ENCODE peak calls at places on chromosomes 1 and 21, in four cellular contexts. One of them, this sample, is unnamed.
A peak's percentile ranks its signal among the peaks of the same experiment; 100 is the strongest.

GRCh38 chr1:47678464-47678980 is 240.7 kb downstream of the FOXD2 start:
- DNase-seq in K562: no peak
- DNase-seq in GM12878: no peak
- DNase-seq in HepG2: no peak
- DNase-seq in this sample: no peak

GRCh38 chr21:38306833-38307232 is 50.0 kb downstream of the KCNJ15 start:
- DNase-seq in K562: no peak
- DNase-seq in GM12878: no peak
- DNase-seq in HepG2: no peak
- DNase-seq in this sample: no peak

GRCh38 chr21:44516342-44516741 is 23.7 kb downstream of the KRTAP10-1 start:
- DNase-seq in K562: no peak
- DNase-seq in GM12878: no peak
- DNase-seq in HepG2: no peak
- DNase-seq in this sample: no peak

GRCh38 chr1:92838519-92838918 is 6.7 kb downstream of the RPL5 start:
- DNase-seq in K562: no peak
- DNase-seq in GM12878: no peak
- DNase-seq in HepG2: no peak
- DNase-seq in this sample: no peak

GRCh38 chr1:7549277-7549676 is 221.8 kb upstream of the VAMP3 start:
- DNase-seq in K562: no peak
- DNase-seq in GM12878: peak; percentile 56
- DNase-seq in HepG2: no peak
- DNase-seq in this sample: no peak

GRCh38 chr1:44170281-44170823 is 28.9 kb upstream of the KLF18 start:
- DNase-seq in K562: no peak
- DNase-seq in GM12878: no peak
- DNase-seq in HepG2: no peak
- DNase-seq in this sample: no peak

GRCh38 chr1:198699167-198700015 is 60.6 kb downstream of the PTPRC start:
- DNase-seq in K562: peak; percentile 18
- DNase-seq in GM12878: no peak
- DNase-seq in HepG2: peak; percentile 30
- DNase-seq in this sample: peak; percentile 77

GRCh38 chr1:19044975-19045831 is 88.7 kb upstream of the IFFO2 start:
- DNase-seq in K562: no peak
- DNase-seq in GM12878: no peak
- DNase-seq in HepG2: no peak
- DNase-seq in this sample: no peak

GRCh38 chr1:89545264-89546038 is 20.8 kb downstream of the LRRC8B start:
- DNase-seq in K562: peak; percentile 89
- DNase-seq in GM12878: no peak
- DNase-seq in HepG2: no peak
- DNase-seq in this sample: no peak

GRCh38 chr1:53641481-53642214 is 97.3 kb downstream of the GLIS1 start:
- DNase-seq in K562: no peak
- DNase-seq in GM12878: no peak
- DNase-seq in HepG2: no peak
- DNase-seq in this sample: no peak

GRCh38 chr1:98921817-98922216 is 82.8 kb downstream of the PLPPR5 start:
- DNase-seq in K562: no peak
- DNase-seq in GM12878: no peak
- DNase-seq in HepG2: no peak
- DNase-seq in this sample: no peak

GRCh38 chr1:12435639-12436344 is 182.2 kb downstream of the DHRS3 start:
- DNase-seq in K562: no peak
- DNase-seq in GM12878: peak; percentile 85
- DNase-seq in HepG2: no peak
- DNase-seq in this sample: no peak

GRCh38 chr21:39527067-39527595 is 75.4 kb downstream of the SH3BGR start:
- DNase-seq in K562: no peak
- DNase-seq in GM12878: no peak
- DNase-seq in HepG2: no peak
- DNase-seq in this sample: no peak

GRCh38 chr1:11158291-11158690 is 30.9 kb upstream of the ANGPTL7 start:
- DNase-seq in K562: no peak
- DNase-seq in GM12878: no peak
- DNase-seq in HepG2: no peak
- DNase-seq in this sample: no peak

GRCh38 chr1:147389532-147390184 is 147.2 kb downstream of the CHD1L start:
- DNase-seq in K562: peak; percentile 61
- DNase-seq in GM12878: no peak
- DNase-seq in HepG2: peak; percentile 46
- DNase-seq in this sample: peak; percentile 70

GRCh38 chr1:69459244-69459643 is 108.5 kb upstream of the LRRC7 start:
- DNase-seq in K562: no peak
- DNase-seq in GM12878: no peak
- DNase-seq in HepG2: no peak
- DNase-seq in this sample: no peak

GRCh38 chr1:51331206-51332100 is 1.1 kb upstream of the TTC39A start:
- DNase-seq in K562: peak; percentile 93
- DNase-seq in GM12878: peak; percentile 13
- DNase-seq in HepG2: peak; percentile 62
- DNase-seq in this sample: peak; percentile 59

GRCh38 chr1:152870831-152871730 is 7.0 kb upstream of the SMCP start:
- DNase-seq in K562: peak; percentile 27
- DNase-seq in GM12878: no peak
- DNase-seq in HepG2: peak; percentile 20
- DNase-seq in this sample: peak; percentile 60
- TF ChIP-seq TARDBP in K562: no peak
- TF ChIP-seq TARDBP in GM12878: no peak
- TF ChIP-seq TARDBP in HepG2: no peak
- TF ChIP-seq TARDBP in this sample: no peak

GRCh38 chr1:21219674-21220073 is 43.0 kb upstream of the EIF4G3 start:
- DNase-seq in K562: no peak
- DNase-seq in GM12878: no peak
- DNase-seq in HepG2: no peak
- DNase-seq in this sample: no peak

GRCh38 chr1:21217812-21218596 is 41.3 kb upstream of the EIF4G3 start:
- DNase-seq in K562: peak; percentile 71
- DNase-seq in GM12878: no peak
- DNase-seq in HepG2: peak; percentile 16
- DNase-seq in this sample: peak; percentile 77

GRCh38 chr1:21216835-21217811 is 40.4 kb upstream of the EIF4G3 start:
- DNase-seq in K562: peak; percentile 75
- DNase-seq in GM12878: no peak
- DNase-seq in HepG2: peak; percentile 45
- DNase-seq in this sample: peak; percentile 68

GRCh38 chr1:21225065-21225464 is 48.4 kb upstream of the EIF4G3 start:
- DNase-seq in K562: no peak
- DNase-seq in GM12878: no peak
- DNase-seq in HepG2: no peak
- DNase-seq in this sample: no peak

DNA sequence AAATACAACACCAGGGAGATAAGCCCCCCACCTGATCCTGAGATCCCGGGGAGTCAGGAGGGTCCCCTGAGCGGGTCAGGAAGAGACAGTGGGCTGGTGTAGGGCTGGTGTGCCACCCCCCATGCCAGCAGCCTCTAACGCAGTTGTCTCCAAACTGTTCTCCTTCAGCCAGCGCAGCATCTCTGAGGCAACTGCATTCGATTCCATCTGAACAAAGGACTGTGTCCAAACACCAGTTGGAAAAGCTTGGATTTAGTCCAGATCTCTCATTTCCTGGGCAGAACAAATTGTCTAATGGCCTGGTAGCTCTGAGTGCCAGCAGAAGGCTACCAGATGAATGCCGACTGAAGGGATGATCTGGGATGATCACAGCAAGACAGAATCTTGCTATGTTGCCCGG is 44.1 kb upstream of the EIF4G3 start:
- DNase-seq in K562: no peak
- DNase-seq in GM12878: no peak
- DNase-seq in HepG2: no peak
- DNase-seq in this sample: no peak
- TF ChIP-seq FOXK2 in K562: no peak
- TF ChIP-seq FOXK2 in GM12878: no peak
- TF ChIP-seq FOXK2 in HepG2: no peak
- TF ChIP-seq FOXK2 in this sample: no peak

DNA sequence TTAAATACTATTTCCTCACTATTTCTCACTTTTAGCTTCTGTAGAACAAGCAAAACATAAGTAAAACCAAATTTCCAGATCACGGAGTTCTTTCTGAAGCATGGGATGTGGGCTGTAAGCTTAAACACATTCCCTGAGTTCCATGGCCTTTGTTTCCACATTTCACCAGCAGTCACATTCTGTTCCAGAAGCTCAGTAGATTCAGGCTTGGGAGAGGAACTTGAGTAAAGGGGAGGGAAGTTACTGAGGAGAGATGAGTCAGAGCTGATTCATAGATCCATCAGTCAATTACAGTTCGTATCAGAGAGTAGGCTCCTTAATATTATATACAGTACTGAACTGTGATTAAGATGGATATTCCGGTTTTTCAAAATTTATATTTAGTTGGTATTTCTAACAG is 614.2 kb downstream of the NCAM2 start:
- DNase-seq in K562: no peak
- DNase-seq in GM12878: no peak
- DNase-seq in HepG2: no peak
- DNase-seq in this sample: no peak
- TF ChIP-seq TARDBP in K562: no peak
- TF ChIP-seq TARDBP in GM12878: no peak
- TF ChIP-seq TARDBP in HepG2: no peak
- TF ChIP-seq TARDBP in this sample: no peak

GRCh38 chr1:5891141-5891540 is 101.1 kb downstream of the NPHP4 start:
- DNase-seq in K562: no peak
- DNase-seq in GM12878: no peak
- DNase-seq in HepG2: no peak
- DNase-seq in this sample: no peak
- TF ChIP-seq FOXK2 in K562: no peak
- TF ChIP-seq FOXK2 in GM12878: no peak
- TF ChIP-seq FOXK2 in HepG2: no peak
- TF ChIP-seq FOXK2 in this sample: no peak

GRCh38 chr1:100391675-100392074 is 39.4 kb downstream of the CDC14A start:
- DNase-seq in K562: no peak
- DNase-seq in GM12878: no peak
- DNase-seq in HepG2: no peak
- DNase-seq in this sample: no peak

GRCh38 chr1:100383743-100384405 is 31.6 kb downstream of the CDC14A start:
- DNase-seq in K562: no peak
- DNase-seq in GM12878: no peak
- DNase-seq in HepG2: no peak
- DNase-seq in this sample: no peak

GRCh38 chr1:100390507-100390906 is 38.2 kb downstream of the CDC14A start:
- DNase-seq in K562: no peak
- DNase-seq in GM12878: no peak
- DNase-seq in HepG2: no peak
- DNase-seq in this sample: no peak

GRCh38 chr1:100387644-100388350 is 35.5 kb downstream of the CDC14A start:
- DNase-seq in K562: no peak
- DNase-seq in GM12878: no peak
- DNase-seq in HepG2: no peak
- DNase-seq in this sample: no peak

GRCh38 chr1:100387209-100387608 is 34.9 kb downstream of the CDC14A start:
- DNase-seq in K562: no peak
- DNase-seq in GM12878: no peak
- DNase-seq in HepG2: no peak
- DNase-seq in this sample: no peak
- TF ChIP-seq TARDBP in K562: no peak
- TF ChIP-seq TARDBP in GM12878: no peak
- TF ChIP-seq TARDBP in HepG2: no peak
- TF ChIP-seq TARDBP in this sample: no peak

DNA sequence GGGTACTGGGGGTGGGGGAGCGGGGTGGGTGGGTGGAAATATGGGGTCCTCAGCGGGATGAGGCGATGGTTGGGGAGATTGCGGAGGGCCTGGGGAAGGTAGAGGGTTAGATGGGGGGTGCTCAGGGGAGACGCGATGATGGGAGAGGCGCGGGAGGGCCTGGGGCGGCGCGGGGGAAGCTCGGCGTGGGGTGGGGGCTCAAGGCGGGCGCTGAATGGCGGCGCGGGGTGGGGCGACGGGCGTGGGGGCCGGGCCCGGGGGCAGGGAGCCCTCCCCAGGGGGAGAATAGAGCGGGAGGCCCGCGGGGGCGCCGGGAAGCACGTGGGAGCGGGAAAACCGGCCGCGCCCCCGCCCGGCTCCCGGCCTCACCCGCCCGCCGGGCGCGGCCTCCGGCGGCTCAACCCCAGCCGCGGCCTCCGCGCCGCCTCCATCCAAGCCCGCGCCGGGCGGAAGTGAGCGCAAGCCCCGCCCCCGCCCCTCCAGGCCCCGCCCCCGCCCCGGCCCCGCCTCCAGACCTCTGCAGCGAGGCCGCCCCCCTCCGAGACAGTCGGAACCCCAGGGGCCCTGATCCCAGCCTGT is at the start of gene FAAP20:
- DNase-seq in K562: peak; percentile 91
- DNase-seq in GM12878: no peak
- DNase-seq in HepG2: peak; percentile 24
- DNase-seq in this sample: peak; percentile 81
- TF ChIP-seq FOXK2 in K562: no peak
- TF ChIP-seq FOXK2 in GM12878: no peak
- TF ChIP-seq FOXK2 in HepG2: no peak
- TF ChIP-seq FOXK2 in this sample: no peak

GRCh38 chr1:87103099-87103498 is 188.7 kb downstream of the HS2ST1 start:
- DNase-seq in K562: no peak
- DNase-seq in GM12878: no peak
- DNase-seq in HepG2: no peak
- DNase-seq in this sample: no peak
- TF ChIP-seq TARDBP in K562: no peak
- TF ChIP-seq TARDBP in GM12878: no peak
- TF ChIP-seq TARDBP in HepG2: no peak
- TF ChIP-seq TARDBP in this sample: no peak

This sample was measured in HEK293T.